ENCODE peak calls at places on chromosomes 13 and 19, in seven cellular contexts. V is CD4-positive, alpha-beta T cell; L is cardiac muscle cell; T is lower lobe of right lung; D is AG04449; G is body of pancreas; Y is RWPE1. I is an unnamed sample.

GRCh38 chr19:35495107-35496064 is 5.1 kb upstream of the KRTDAP start:
- DNase-seq in T (peak; percentile 85), V (peak; percentile 47), L (peak; percentile 81), G (peak; percentile 64), D (no peak), Y (peak; percentile 79), I (peak; percentile 56)

GRCh38 chr13:30153871-30154426 is 153.4 kb downstream of the KATNAL1 start:
- DNase-seq in D (no peak), L (peak; percentile 21), G (no peak), Y (no peak), V (no peak), T (no peak), I (no peak)

GRCh38 chr19:47633516-47633915 is 24.6 kb downstream of the BICRA start:
- DNase-seq in L (no peak), T (no peak), D (no peak), V (no peak), Y (peak; percentile 86), G (no peak), I (no peak)

GRCh38 chr13:48249018-48249417 is 16.0 kb downstream of the ITM2B start:
- DNase-seq in L (no peak), D (no peak), T (no peak), Y (no peak), G (no peak), V (no peak), I (no peak)

GRCh38 chr13:38417727-38418126 is 68.1 kb downstream of the UFM1 start:
- DNase-seq in L (peak; percentile 24), G (no peak), Y (peak; percentile 44), D (no peak), T (no peak), V (no peak), I (no peak)

GRCh38 chr13:34207872-34208271 is 389.9 kb downstream of the RFC3 start:
- DNase-seq in Y (no peak), T (no peak), G (no peak), V (no peak), D (no peak), L (peak; percentile 73), I (no peak)

GRCh38 chr19:51089786-51090185 is 7.1 kb upstream of the KLK14 start:
- DNase-seq in L (no peak), Y (no peak), T (peak; percentile 73), V (no peak), D (no peak), G (no peak), I (no peak)

GRCh38 chr19:6069268-6069771 is 41.0 kb downstream of the RFX2 start:
- DNase-seq in T (no peak), G (peak; percentile 3), D (no peak), V (no peak), L (no peak), Y (no peak), I (no peak)

GRCh38 chr13:32734511-32734910 is 148.3 kb downstream of the PDS5B start:
- DNase-seq in V (no peak), L (peak; percentile 53), D (peak; percentile 34), G (no peak), T (no peak), Y (peak; percentile 52), I (no peak)

GRCh38 chr19:51688665-51689571 is 4.2 kb upstream of the SPACA6 start:
- DNase-seq in L (peak; percentile 99), G (peak; percentile 80), V (no peak), D (peak; percentile 80), Y (peak; percentile 75), T (peak; percentile 88), I (peak; percentile 67)

GRCh38 chr19:11295665-11296245 is at the start of gene TSPAN16:
- DNase-seq in D (no peak), T (no peak), G (no peak), L (no peak), V (no peak), Y (no peak), I (no peak)

GRCh38 chr19:42206871-42207755 is 10.4 kb downstream of the DEDD2 start:
- DNase-seq in V (no peak), T (no peak), G (no peak), Y (peak; percentile 89), D (no peak), L (no peak), I (no peak)

GRCh38 chr19:46784262-46785053 is 3.9 kb downstream of the SLC1A5 start:
- DNase-seq in T (peak; percentile 88), D (peak; percentile 76), Y (peak; percentile 97), L (peak; percentile 95), V (no peak), G (peak; percentile 66), I (no peak)

GRCh38 chr13:40440990-40441820 is 225.2 kb downstream of the FOXO1 start:
- DNase-seq in T (peak; percentile 55), V (no peak), D (no peak), L (peak; percentile 55), Y (peak; percentile 44), G (peak; percentile 90), I (no peak)

GRCh38 chr13:102128216-102128800 is 273.5 kb downstream of the FGF14 start:
- DNase-seq in D (no peak), Y (peak; percentile 78), V (no peak), T (no peak), G (no peak), L (no peak), I (no peak)

GRCh38 chr13:52414963-52415362 is 9.0 kb upstream of the THSD1 start:
- DNase-seq in D (peak; percentile 23), Y (peak; percentile 83), V (no peak), T (no peak), L (peak; percentile 61), G (no peak), I (no peak)

GRCh38 chr13:76937416-76937815 is 10.9 kb upstream of the ACOD1 start:
- DNase-seq in T (no peak), V (no peak), Y (peak; percentile 90), G (no peak), L (peak; percentile 96), D (peak; percentile 85), I (no peak)

GRCh38 chr13:49071341-49071937 is 95.7 kb downstream of the FNDC3A start:
- DNase-seq in T (no peak), V (no peak), Y (no peak), L (no peak), D (peak; percentile 16), G (no peak), I (no peak)

GRCh38 chr19:54305141-54305540 is 7.8 kb downstream of the LILRA5 start:
- DNase-seq in G (no peak), Y (no peak), T (no peak), V (no peak), L (no peak), D (no peak), I (no peak)

GRCh38 chr19:50387176-50387867 is 3.2 kb downstream of the POLD1 start:
- DNase-seq in D (no peak), T (peak; percentile 80), Y (no peak), L (peak; percentile 47), V (no peak), G (no peak), I (no peak)

GRCh38 chr19:29533578-29534544 is 8.1 kb downstream of the VSTM2B start:
- DNase-seq in V (no peak), D (no peak), Y (no peak), T (no peak), L (no peak), G (peak; percentile 3), I (no peak)

GRCh38 chr13:65613004-65613403 is 1617.1 kb downstream of the PCDH9 start:
- DNase-seq in V (no peak), G (no peak), D (no peak), Y (no peak), L (no peak), T (no peak), I (no peak)

DNA sequence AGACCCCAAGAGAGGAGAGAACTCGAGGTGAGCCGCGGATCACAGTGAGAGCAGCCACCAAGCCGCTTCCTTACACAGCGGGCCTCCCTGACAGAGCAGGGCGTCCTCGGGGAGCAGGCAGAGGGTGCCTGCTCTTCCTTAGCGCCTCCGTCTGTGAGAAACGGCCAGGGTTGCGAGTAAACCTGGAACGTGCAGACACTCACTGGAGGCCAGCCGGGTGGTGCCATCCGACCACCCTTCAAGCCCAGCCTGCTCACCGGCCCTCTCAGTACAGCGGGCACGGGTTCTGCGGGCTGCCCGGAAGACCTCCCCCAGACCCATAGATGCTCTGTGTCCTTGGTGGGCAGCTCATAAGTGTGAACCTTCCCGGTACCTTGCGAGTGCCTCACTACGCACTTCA is 9.7 kb downstream of the DOT1L start:
- DNase-seq in L (no peak), T (no peak), V (no peak), G (no peak), Y (no peak), D (no peak), I (no peak)
- TF ChIP-seq CTCF in L (no peak), T (no peak), V (no peak), G (no peak), Y (no peak), D (no peak), I (no peak)

GRCh38 chr19:383922-384800 is 24.8 kb downstream of the C2CD4C start:
- DNase-seq in Y (no peak), T (peak; percentile 43), D (no peak), L (peak; percentile 30), G (peak; percentile 38), V (no peak), I (no peak)
- TF ChIP-seq CTCF in Y (no peak), T (peak; percentile 57), D (peak; percentile 46), L (peak; percentile 22), G (peak; percentile 81), V (no peak), I (peak; percentile 74)

DNA sequence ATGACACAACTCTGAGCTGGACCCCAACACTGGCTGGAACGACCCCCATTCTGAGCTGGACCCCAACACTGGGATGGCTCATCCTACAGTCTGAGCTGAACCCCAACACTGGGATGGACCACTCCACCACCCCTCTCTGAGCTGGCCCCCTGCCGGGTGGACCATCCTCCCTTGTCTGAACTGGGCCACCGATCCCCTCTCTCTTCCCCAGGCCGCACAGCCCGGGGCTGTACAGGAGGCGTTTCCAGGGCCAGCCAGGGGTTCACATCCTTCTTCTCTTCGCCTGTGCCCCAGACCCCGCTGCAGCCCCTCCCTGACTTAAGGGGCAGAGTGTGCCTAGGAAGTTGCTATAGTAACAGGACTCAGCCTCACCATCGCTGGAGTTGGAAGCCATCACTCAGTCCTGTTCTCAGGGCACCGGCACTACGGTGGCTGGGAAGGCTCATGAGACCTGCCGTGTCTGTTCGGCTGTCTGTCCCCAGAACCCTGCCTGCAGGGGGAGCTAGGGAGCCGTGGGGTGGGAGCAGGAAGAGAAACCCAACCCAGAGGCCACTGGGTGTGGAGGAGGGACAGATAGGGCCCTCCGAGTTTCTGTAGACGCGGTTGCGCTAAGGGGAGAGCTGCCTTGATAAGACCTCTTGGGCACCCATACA is 3.7 kb downstream of the PRKACA start:
- DNase-seq in V (peak; percentile 45), Y (no peak), G (peak; percentile 62), T (peak; percentile 65), L (no peak), D (no peak), I (no peak)
- TF ChIP-seq CTCF in V (no peak), Y (no peak), G (peak; percentile 37), T (peak; percentile 19), L (peak; percentile 35), D (no peak), I (no peak)

DNA sequence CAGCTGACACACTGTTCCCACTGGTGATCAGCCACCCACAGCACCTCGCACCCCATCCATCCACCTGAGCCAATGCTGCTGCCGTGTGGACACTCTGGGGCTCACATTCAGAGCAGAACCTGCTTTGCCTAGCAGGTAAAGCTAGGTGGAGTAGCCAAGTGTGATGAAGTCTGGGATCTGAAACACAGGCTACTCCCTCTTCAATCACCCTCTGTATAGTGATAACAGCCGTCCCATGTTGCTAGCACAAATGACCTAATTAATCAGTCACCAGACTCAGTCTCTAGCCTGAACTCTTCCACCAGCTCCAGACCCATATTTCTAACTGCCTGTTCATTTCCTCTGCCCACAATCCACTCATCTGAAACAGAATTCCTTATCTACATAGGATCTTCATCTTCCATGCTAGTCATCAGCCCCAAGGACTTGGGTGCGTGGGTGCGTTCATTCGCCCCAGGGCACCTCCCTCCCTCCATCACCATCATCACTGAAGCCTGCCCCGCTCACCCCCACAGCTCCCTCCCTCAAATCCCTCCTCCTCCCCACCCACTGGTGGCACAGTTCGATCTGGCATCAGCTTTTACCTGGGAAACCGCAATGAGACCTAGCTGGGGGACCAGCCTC is 19.8 kb downstream of the STK24 start:
- DNase-seq in D (no peak), T (no peak), L (no peak), Y (no peak), V (peak; percentile 41), G (no peak), I (no peak)
- TF ChIP-seq CTCF in D (no peak), T (no peak), L (no peak), Y (no peak), V (no peak), G (peak; percentile 69), I (peak; percentile 41)